ENCODE peak calls at places on chromosomes 6 and 20, in five cellular contexts. Q is germinal center; L is effector CD8-positive, alpha-beta T cell; K is adipocyte; B is NCI-H2029. J is an unnamed sample.

GRCh38 chr6:34393191-34393967 is 910 bp upstream of the NUDT3 start:
- DNase-seq in Q (peak), L (no peak), K (no peak), B (peak), J (no peak)

GRCh38 chr20:10686356-10687169 is 12.8 kb upstream of the JAG1 start:
- DNase-seq in Q (no peak), L (no peak), K (no peak), B (no peak), J (peak)

GRCh38 chr6:113636357-113636824 is 220.8 kb upstream of the MARCKS start:
- DNase-seq in Q (no peak), L (no peak), K (peak), B (no peak), J (no peak)

GRCh38 chr6:119481981-119482380 is 132.4 kb upstream of the MAN1A1 start:
- DNase-seq in Q (no peak), L (no peak), K (peak), B (no peak), J (no peak)

GRCh38 chr20:34427331-34427730 is 64.3 kb downstream of the ITCH start:
- DNase-seq in Q (no peak), L (no peak), K (no peak), B (no peak), J (no peak)

GRCh38 chr6:90274481-90275030 is 22.1 kb downstream of the BACH2 start:
- DNase-seq in Q (peak), L (peak), K (no peak), B (no peak), J (peak)

GRCh38 chr6:43120101-43120730 is 44.1 kb downstream of the PTK7 start:
- DNase-seq in Q (no peak), L (no peak), K (no peak), B (no peak), J (no peak)

GRCh38 chr6:107046316-107046715 is 18.3 kb downstream of the MTRES1 start:
- DNase-seq in Q (no peak), L (no peak), K (peak), B (no peak), J (no peak)

GRCh38 chr20:46350201-46350985 is 42.1 kb upstream of the CDH22 start:
- DNase-seq in Q (peak), L (no peak), K (peak), B (no peak), J (peak)

GRCh38 chr6:130526466-130526865 is 160.6 kb downstream of the TMEM200A start:
- DNase-seq in Q (no peak), L (no peak), K (no peak), B (no peak), J (no peak)

GRCh38 chr20:51473256-51473655 is 69.3 kb downstream of the NFATC2 start:
- DNase-seq in Q (no peak), L (no peak), K (no peak), B (no peak), J (no peak)

GRCh38 chr20:56259948-56260347 is 11.4 kb downstream of the MC3R start:
- DNase-seq in Q (no peak), L (no peak), K (no peak), B (no peak), J (no peak)

GRCh38 chr20:62568045-62568389 is 74.3 kb upstream of the SLCO4A1 start:
- DNase-seq in Q (no peak), L (no peak), K (no peak), B (no peak), J (no peak)

GRCh38 chr20:63305393-63305792 is 12.4 kb downstream of the COL20A1 start:
- DNase-seq in Q (no peak), L (no peak), K (no peak), B (no peak), J (no peak)

GRCh38 chr20:4012631-4013030 is 2.7 kb downstream of the RNF24 start:
- DNase-seq in Q (no peak), L (no peak), K (peak), B (no peak), J (no peak)

GRCh38 chr6:149211046-149211571 is 106.4 kb upstream of the TAB2 start:
- DNase-seq in Q (peak), L (no peak), K (no peak), B (no peak), J (no peak)

GRCh38 chr6:152091851-152092341 is 284.4 kb downstream of the ESR1 start:
- DNase-seq in Q (no peak), L (no peak), K (peak), B (no peak), J (no peak)

GRCh38 chr6:15313367-15313766 is 67.5 kb downstream of the JARID2 start:
- DNase-seq in Q (peak), L (no peak), K (no peak), B (no peak), J (peak)

GRCh38 chr6:1724616-1725015 is 114.9 kb downstream of the FOXC1 start:
- DNase-seq in Q (no peak), L (no peak), K (no peak), B (peak), J (peak)

GRCh38 chr6:19836799-19837510 is at the start of gene ID4:
- DNase-seq in Q (peak), L (no peak), K (peak), B (peak), J (peak)

GRCh38 chr6:50467931-50468330 is 245.4 kb upstream of the TFAP2D start:
- DNase-seq in Q (no peak), L (no peak), K (no peak), B (no peak), J (no peak)

GRCh38 chr6:33742837-33743236 is 3.9 kb downstream of the IP6K3 start:
- DNase-seq in Q (no peak), L (no peak), K (no peak), B (no peak), J (peak)

GRCh38 chr6:154868143-154868594 is 126.9 kb upstream of the TIAM2 start:
- DNase-seq in Q (peak), L (no peak), K (peak), B (peak), J (no peak)

GRCh38 chr6:21079468-21080048 is 514.0 kb upstream of the SOX4 start:
- DNase-seq in Q (no peak), L (no peak), K (peak), B (peak), J (no peak)

GRCh38 chr6:125170376-125170775 is 16.8 kb downstream of the TPD52L1 start:
- DNase-seq in Q (no peak), L (no peak), K (peak), B (no peak), J (no peak)